ENCODE peak calls at places on chromosome 19, in ten cellular contexts. B is right atrium auricular region, S is cardiac muscle cell, U is bronchial epithelial cell, C is GM23338, G is uterus, X is esophagus squamous epithelium, R is tibial artery, O is foreskin keratinocyte, H is H9. Z is an unnamed sample. For H3K27me3, the result is how much of the 10 kb centered on the place peaks cover.

GRCh38 chr19:11337080-11337479 is 2.4 kb downstream of the RAB3D start:
- DNase-seq in G (no peak), H (no peak), R (no peak), C (no peak), O (no peak), U (no peak), S (no peak), B (no peak), X (no peak), Z (no peak)

GRCh38 chr19:42199440-42200115 is 17.9 kb downstream of the DEDD2 start:
- DNase-seq in R (no peak), H (peak), B (no peak), O (peak), S (no peak), U (peak), C (peak), G (no peak), X (no peak), Z (peak)

GRCh38 chr19:10353793-10354391 is 14.5 kb upstream of the ICAM3 start:
- DNase-seq in X (no peak), G (peak), C (peak), O (no peak), B (peak), H (peak), R (no peak), U (no peak), S (peak), Z (peak)

GRCh38 chr19:29956855-29957254 is 14.8 kb downstream of the URI1 start:
- DNase-seq in S (no peak), H (no peak), U (no peak), C (no peak), G (no peak), B (no peak), O (no peak), R (no peak), X (no peak), Z (no peak)

GRCh38 chr19:47111081-47111589 is 2.4 kb downstream of the ZC3H4 start:
- DNase-seq in O (no peak), S (no peak), B (no peak), R (no peak), C (no peak), X (no peak), U (no peak), G (peak), H (no peak), Z (peak)

GRCh38 chr19:34506026-34506370 is 24.4 kb downstream of the WTIP start:
- DNase-seq in X (no peak), C (no peak), B (no peak), O (no peak), H (no peak), S (no peak), R (no peak), G (no peak), U (no peak), Z (no peak)

GRCh38 chr19:517721-518136 is 10.4 kb downstream of the TPGS1 start:
- DNase-seq in C (no peak), S (no peak), R (no peak), U (no peak), O (no peak), X (no peak), G (peak), B (no peak), H (no peak), Z (no peak)

GRCh38 chr19:15532779-15533521 is 24.6 kb downstream of the CYP4F22 start:
- DNase-seq in O (no peak), S (no peak), H (no peak), U (peak), B (no peak), G (no peak), X (no peak), R (no peak), C (no peak), Z (no peak)

GRCh38 chr19:10037809-10038208 is 24.5 kb downstream of the RDH8 start:
- DNase-seq in O (no peak), U (no peak), S (no peak), R (no peak), C (no peak), X (no peak), H (no peak), G (no peak), B (no peak), Z (no peak)

GRCh38 chr19:10836478-10837325 is 690 bp upstream of the TMED1 start:
- DNase-seq in G (peak), B (peak), C (peak), H (peak), U (no peak), S (peak), R (peak), X (peak), O (peak), Z (peak)

GRCh38 chr19:17079710-17080440 is 4.3 kb downstream of the MYO9B start:
- DNase-seq in H (no peak), X (peak), C (no peak), B (peak), G (peak), R (peak), O (peak), U (peak), S (peak), Z (peak)

GRCh38 chr19:36101550-36102327 is 9.2 kb upstream of the OVOL3 start:
- DNase-seq in H (no peak), B (no peak), X (no peak), R (no peak), S (no peak), C (no peak), U (no peak), O (peak), G (no peak), Z (no peak)

GRCh38 chr19:18418034-18418724 is 1.0 kb upstream of the SSBP4 start:
- DNase-seq in S (no peak), U (no peak), H (no peak), O (peak), R (peak), X (no peak), B (no peak), C (no peak), G (no peak), Z (no peak)

GRCh38 chr19:18419699-18420460 is 682 bp downstream of the SSBP4 start:
- DNase-seq in G (peak), B (no peak), R (peak), S (no peak), X (no peak), C (peak), O (no peak), H (no peak), U (no peak), Z (peak)

GRCh38 chr19:18420931-18421330 is 1.7 kb downstream of the SSBP4 start:
- DNase-seq in O (no peak), H (no peak), S (no peak), B (no peak), U (no peak), R (no peak), G (peak), X (no peak), C (no peak), Z (no peak)

GRCh38 chr19:18418725-18419194 is 438 bp upstream of the SSBP4 start:
- DNase-seq in O (peak), R (peak), U (no peak), S (no peak), C (peak), X (no peak), H (no peak), G (peak), B (peak), Z (peak)

GRCh38 chr19:18419195-18419698 is at the start of gene SSBP4:
- DNase-seq in H (no peak), R (peak), X (no peak), G (peak), O (peak), U (no peak), S (peak), C (peak), B (no peak), Z (peak)
- TF ChIP-seq CTCF in H (peak), R (peak), X (no peak), G (peak), O (peak), U (no peak), S (no peak), C (peak), B (peak), Z (no peak)

DNA sequence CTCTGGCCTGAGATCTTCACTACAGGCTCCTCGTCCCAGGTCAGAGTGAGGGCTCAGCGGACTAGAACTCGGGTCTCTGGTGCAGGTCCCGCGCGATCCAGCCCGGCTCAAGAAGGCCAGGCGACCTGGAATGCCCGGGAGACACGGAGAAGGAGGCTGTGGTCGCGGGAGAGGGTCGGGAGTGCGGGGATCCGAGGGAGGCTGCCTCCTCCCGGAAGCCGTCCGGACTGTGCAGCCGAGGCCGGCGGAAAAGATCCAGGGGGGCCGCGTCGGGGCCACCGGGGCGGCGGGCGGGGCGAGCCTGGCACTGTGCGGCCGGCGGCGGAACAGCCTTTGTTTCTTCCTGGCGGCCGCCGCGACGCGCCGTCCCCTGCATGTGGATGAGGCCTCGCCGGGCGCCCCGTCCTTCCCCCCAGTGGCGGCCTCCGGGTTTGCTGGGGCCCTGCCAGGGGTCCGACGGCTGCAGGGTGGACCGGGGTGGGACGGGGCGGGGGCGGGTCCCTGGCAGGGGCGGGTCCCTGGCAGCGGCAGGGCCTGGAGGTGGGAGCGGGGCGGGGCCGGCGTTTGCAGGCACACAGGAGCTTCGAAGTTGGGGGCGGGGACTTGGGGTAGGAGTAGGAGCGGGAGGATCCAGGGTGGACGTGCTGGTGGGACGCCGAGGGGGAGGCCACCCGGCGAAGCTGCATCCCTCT is 1.0 kb upstream of the SLC7A10 start:
- DNase-seq in U (no peak), S (no peak), B (no peak), C (peak), G (no peak), X (no peak), H (peak), R (no peak), O (no peak), Z (no peak)
- H3K27me3 ChIP-seq in U (under half), S (half or more), B (under half), C (under half), G (under half), X (under half), H (under half), R (under half), O (half or more), Z (under half)

GRCh38 chr19:54462713-54463530 is 656 bp downstream of the LENG9 start:
- DNase-seq in H (peak), X (no peak), O (peak), C (peak), R (peak), U (peak), B (no peak), G (peak), S (peak), Z (peak)
- TF ChIP-seq CTCF in H (peak), X (no peak), O (peak), C (peak), R (no peak), U (peak), B (peak), G (no peak), S (peak), Z (peak)

DNA sequence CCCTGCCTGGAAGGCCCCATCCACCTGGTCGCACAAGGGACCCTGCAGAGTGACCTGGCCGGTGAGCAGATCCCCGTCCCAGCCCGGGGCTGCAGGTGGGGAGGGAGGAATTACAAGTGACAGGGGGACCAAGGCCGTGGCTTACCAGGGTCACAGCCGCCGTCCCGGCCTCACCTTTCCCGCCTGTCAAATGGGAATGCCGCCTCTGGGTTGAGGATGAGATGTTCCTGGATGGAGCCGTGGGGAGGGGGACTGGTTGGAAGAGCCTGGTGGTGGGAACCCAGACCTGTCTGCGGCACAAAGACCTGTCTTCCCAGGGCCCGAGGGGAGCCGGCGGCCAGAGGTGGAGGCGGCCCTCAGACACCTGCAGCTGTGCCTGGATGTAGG is 5.5 kb downstream of the PLK5 start:
- DNase-seq in R (no peak), U (no peak), X (no peak), C (no peak), O (no peak), B (no peak), G (no peak), H (no peak), S (no peak), Z (no peak)
- H3K27me3 ChIP-seq in R (under half), U (under half), X (under half), C (under half), O (under half), B (under half), G (under half), H (under half), S (half or more), Z (under half)

Z was measured in GM06990.